ENCODE peak calls at places on chromosomes 2 and 18, in four cellular contexts. One of them, this sample, is unnamed.

GRCh38 chr2:146981921-146982320 is 862.9 kb upstream of the ACVR2A start:
- DNase-seq in A549: no peak
- DNase-seq in prostate gland: no peak
- DNase-seq in uterus: no peak
- DNase-seq in this sample: no peak

GRCh38 chr2:12728221-12728777 is 11.6 kb downstream of the TRIB2 start:
- DNase-seq in A549: no peak
- DNase-seq in prostate gland: no peak
- DNase-seq in uterus: no peak
- DNase-seq in this sample: no peak

GRCh38 chr18:79586436-79587297 is 92.9 kb upstream of the CTDP1 start:
- DNase-seq in prostate gland: no peak
- DNase-seq in uterus: peak
- DNase-seq in A549: no peak
- DNase-seq in this sample: no peak

GRCh38 chr2:112686348-112687217 is 34.2 kb upstream of the NT5DC4 start:
- DNase-seq in uterus: no peak
- DNase-seq in prostate gland: no peak
- DNase-seq in A549: no peak
- DNase-seq in this sample: no peak

GRCh38 chr2:217714268-217714643 is 288.5 kb downstream of the TNS1 start:
- DNase-seq in uterus: no peak
- DNase-seq in A549: no peak
- DNase-seq in prostate gland: no peak
- DNase-seq in this sample: no peak

GRCh38 chr2:100222844-100223243 is 80.5 kb upstream of the AFF3 start:
- DNase-seq in A549: no peak
- DNase-seq in prostate gland: no peak
- DNase-seq in uterus: no peak
- DNase-seq in this sample: no peak

GRCh38 chr2:193461431-193461946 is 1266.8 kb upstream of the TMEFF2 start:
- DNase-seq in prostate gland: no peak
- DNase-seq in uterus: no peak
- DNase-seq in A549: peak
- DNase-seq in this sample: no peak

GRCh38 chr2:139293992-139294548 is 513.9 kb upstream of the NXPH2 start:
- DNase-seq in A549: no peak
- DNase-seq in prostate gland: no peak
- DNase-seq in uterus: no peak
- DNase-seq in this sample: no peak

GRCh38 chr2:96580771-96581170 is 44.2 kb downstream of the ARID5A start:
- DNase-seq in uterus: no peak
- DNase-seq in prostate gland: no peak
- DNase-seq in A549: peak
- DNase-seq in this sample: peak

GRCh38 chr18:22703883-22704626 is 229.1 kb upstream of the RBBP8 start:
- DNase-seq in prostate gland: no peak
- DNase-seq in uterus: no peak
- DNase-seq in A549: peak
- DNase-seq in this sample: peak

GRCh38 chr2:45344502-45344901 is 266.6 kb downstream of the SRBD1 start:
- DNase-seq in prostate gland: no peak
- DNase-seq in A549: no peak
- DNase-seq in uterus: no peak
- DNase-seq in this sample: no peak

GRCh38 chr18:77178559-77178958 is 46.0 kb upstream of the MBP start:
- DNase-seq in prostate gland: no peak
- DNase-seq in A549: no peak
- DNase-seq in uterus: no peak
- DNase-seq in this sample: no peak

GRCh38 chr2:45370367-45370766 is 240.7 kb downstream of the SRBD1 start:
- DNase-seq in prostate gland: no peak
- DNase-seq in A549: no peak
- DNase-seq in uterus: no peak
- DNase-seq in this sample: no peak

GRCh38 chr2:156334496-156335478 is 2.3 kb upstream of the NR4A2 start:
- DNase-seq in uterus: peak
- DNase-seq in A549: peak
- DNase-seq in prostate gland: peak
- DNase-seq in this sample: peak

GRCh38 chr2:68385232-68385906 is 20.3 kb downstream of the PLEK start:
- DNase-seq in prostate gland: no peak
- DNase-seq in uterus: no peak
- DNase-seq in A549: no peak
- DNase-seq in this sample: no peak

GRCh38 chr2:142629193-142629592 is 248.3 kb upstream of the KYNU start:
- DNase-seq in A549: no peak
- DNase-seq in uterus: no peak
- DNase-seq in prostate gland: no peak
- DNase-seq in this sample: no peak

GRCh38 chr2:38876407-38876806 is 631 bp downstream of the MORN2 start:
- DNase-seq in uterus: no peak
- DNase-seq in prostate gland: no peak
- DNase-seq in A549: no peak
- DNase-seq in this sample: no peak

GRCh38 chr18:7579176-7579922 is 12.2 kb downstream of the PTPRM start:
- DNase-seq in A549: no peak
- DNase-seq in prostate gland: no peak
- DNase-seq in uterus: no peak
- DNase-seq in this sample: no peak

GRCh38 chr2:8611246-8611645 is 70.6 kb upstream of the ID2 start:
- DNase-seq in prostate gland: no peak
- DNase-seq in uterus: no peak
- DNase-seq in A549: no peak
- DNase-seq in this sample: no peak

GRCh38 chr2:11417946-11418585 is 47.9 kb downstream of the E2F6 start:
- DNase-seq in prostate gland: no peak
- DNase-seq in A549: peak
- DNase-seq in uterus: no peak
- DNase-seq in this sample: no peak

GRCh38 chr2:69122271-69122670 is 109.3 kb downstream of the ANTXR1 start:
- DNase-seq in prostate gland: no peak
- DNase-seq in uterus: no peak
- DNase-seq in A549: no peak
- DNase-seq in this sample: no peak

GRCh38 chr2:134202361-134202760 is 51.5 kb upstream of the MGAT5 start:
- DNase-seq in uterus: no peak
- DNase-seq in prostate gland: no peak
- DNase-seq in A549: no peak
- DNase-seq in this sample: no peak

GRCh38 chr18:77099501-77100370 is 32.8 kb downstream of the MBP start:
- DNase-seq in A549: no peak
- DNase-seq in uterus: no peak
- DNase-seq in prostate gland: no peak
- DNase-seq in this sample: no peak

GRCh38 chr2:69390001-69390400 is 3.0 kb upstream of the GFPT1 start:
- DNase-seq in uterus: no peak
- DNase-seq in prostate gland: no peak
- DNase-seq in A549: no peak
- DNase-seq in this sample: no peak

GRCh38 chr2:141957827-141958440 is 172.9 kb downstream of the LRP1B start:
- DNase-seq in prostate gland: no peak
- DNase-seq in uterus: no peak
- DNase-seq in A549: no peak
- DNase-seq in this sample: no peak

GRCh38 chr2:120552800-120553471 is 182.7 kb upstream of the GLI2 start:
- DNase-seq in A549: peak
- DNase-seq in uterus: peak
- DNase-seq in prostate gland: peak
- DNase-seq in this sample: peak

DNA sequence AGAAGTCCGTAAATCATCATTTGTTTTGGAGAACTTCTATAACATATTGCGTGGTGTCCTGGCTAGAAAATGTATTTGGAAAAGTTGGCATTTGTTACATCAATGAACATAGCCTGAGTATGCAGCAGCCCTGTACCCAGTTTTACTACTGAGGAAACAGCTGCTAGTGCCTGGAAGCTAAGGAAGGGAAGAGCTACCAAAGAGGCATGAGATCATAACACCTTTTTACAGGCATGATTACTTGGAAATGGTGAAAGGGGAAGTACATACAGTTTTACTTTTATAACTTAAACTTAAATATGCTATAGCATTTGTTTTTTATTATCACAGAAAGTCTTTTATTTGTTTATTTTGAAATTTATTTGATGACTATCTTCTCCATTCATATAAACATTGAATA is 128.4 kb upstream of the MC4R start:
- DNase-seq in A549: no peak
- DNase-seq in uterus: no peak
- DNase-seq in prostate gland: no peak
- DNase-seq in this sample: no peak
- TF ChIP-seq POLR2A in A549: no peak
- TF ChIP-seq POLR2A in uterus: no peak
- TF ChIP-seq POLR2A in prostate gland: no peak
- TF ChIP-seq POLR2A in this sample: no peak

GRCh38 chr2:127702395-127703009 is 1.2 kb downstream of the SFT2D3 start:
- DNase-seq in prostate gland: no peak
- DNase-seq in A549: no peak
- DNase-seq in uterus: no peak
- DNase-seq in this sample: no peak
- TF ChIP-seq POLR2A in prostate gland: no peak
- TF ChIP-seq POLR2A in A549: no peak
- TF ChIP-seq POLR2A in uterus: no peak
- TF ChIP-seq POLR2A in this sample: no peak

GRCh38 chr18:74292541-74292858 is 737 bp upstream of the CYB5A start:
- DNase-seq in prostate gland: no peak
- DNase-seq in uterus: no peak
- DNase-seq in A549: no peak
- DNase-seq in this sample: no peak

GRCh38 chr18:74294526-74294925 is 2.8 kb upstream of the CYB5A start:
- DNase-seq in A549: no peak
- DNase-seq in prostate gland: no peak
- DNase-seq in uterus: peak
- DNase-seq in this sample: no peak

GRCh38 chr18:74290831-74291770 is 662 bp downstream of the CYB5A start:
- DNase-seq in A549: no peak
- DNase-seq in uterus: peak
- DNase-seq in prostate gland: peak
- DNase-seq in this sample: peak

GRCh38 chr18:74289946-74290478 is 1.8 kb downstream of the CYB5A start:
- DNase-seq in prostate gland: no peak
- DNase-seq in uterus: no peak
- DNase-seq in A549: no peak
- DNase-seq in this sample: no peak

GRCh38 chr18:74291771-74292540 is at the start of gene CYB5A:
- DNase-seq in A549: peak
- DNase-seq in prostate gland: peak
- DNase-seq in uterus: peak
- DNase-seq in this sample: peak
- TF ChIP-seq POLR2A in A549: peak
- TF ChIP-seq POLR2A in prostate gland: peak
- TF ChIP-seq POLR2A in uterus: peak
- TF ChIP-seq POLR2A in this sample: no peak

DNA sequence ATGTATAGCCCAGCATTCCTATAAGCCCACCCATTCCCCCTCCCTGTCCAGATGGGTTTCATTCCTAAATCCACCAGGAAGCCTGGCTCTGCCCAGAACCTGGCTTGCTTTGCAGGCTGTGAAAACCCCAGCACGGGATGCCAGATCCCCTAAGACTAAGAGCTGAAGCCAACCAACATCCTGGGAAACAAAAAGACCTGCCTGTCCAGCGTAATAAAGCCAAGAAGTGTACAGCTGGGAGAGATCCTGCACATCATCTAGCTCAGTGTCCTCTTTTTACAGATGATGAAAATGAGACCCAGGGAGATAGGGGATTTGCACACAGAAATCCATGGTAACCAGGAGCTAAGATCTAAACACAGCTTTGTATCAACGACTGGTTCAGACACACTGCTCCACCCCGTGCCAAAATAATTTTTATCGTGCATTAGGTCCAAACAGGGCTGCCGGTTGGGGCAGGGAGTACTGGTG is 3.0 kb downstream of the RND3 start:
- DNase-seq in uterus: no peak
- DNase-seq in A549: no peak
- DNase-seq in prostate gland: no peak
- DNase-seq in this sample: no peak
- TF ChIP-seq POLR2A in uterus: no peak
- TF ChIP-seq POLR2A in A549: no peak
- TF ChIP-seq POLR2A in prostate gland: no peak
- TF ChIP-seq POLR2A in this sample: no peak

GRCh38 chr2:231244382-231245252 is 46.2 kb downstream of the ARMC9 start:
- DNase-seq in A549: no peak
- DNase-seq in prostate gland: no peak
- DNase-seq in uterus: no peak
- DNase-seq in this sample: no peak
- TF ChIP-seq POLR2A in A549: no peak
- TF ChIP-seq POLR2A in prostate gland: no peak
- TF ChIP-seq POLR2A in uterus: no peak
- TF ChIP-seq POLR2A in this sample: no peak

DNA sequence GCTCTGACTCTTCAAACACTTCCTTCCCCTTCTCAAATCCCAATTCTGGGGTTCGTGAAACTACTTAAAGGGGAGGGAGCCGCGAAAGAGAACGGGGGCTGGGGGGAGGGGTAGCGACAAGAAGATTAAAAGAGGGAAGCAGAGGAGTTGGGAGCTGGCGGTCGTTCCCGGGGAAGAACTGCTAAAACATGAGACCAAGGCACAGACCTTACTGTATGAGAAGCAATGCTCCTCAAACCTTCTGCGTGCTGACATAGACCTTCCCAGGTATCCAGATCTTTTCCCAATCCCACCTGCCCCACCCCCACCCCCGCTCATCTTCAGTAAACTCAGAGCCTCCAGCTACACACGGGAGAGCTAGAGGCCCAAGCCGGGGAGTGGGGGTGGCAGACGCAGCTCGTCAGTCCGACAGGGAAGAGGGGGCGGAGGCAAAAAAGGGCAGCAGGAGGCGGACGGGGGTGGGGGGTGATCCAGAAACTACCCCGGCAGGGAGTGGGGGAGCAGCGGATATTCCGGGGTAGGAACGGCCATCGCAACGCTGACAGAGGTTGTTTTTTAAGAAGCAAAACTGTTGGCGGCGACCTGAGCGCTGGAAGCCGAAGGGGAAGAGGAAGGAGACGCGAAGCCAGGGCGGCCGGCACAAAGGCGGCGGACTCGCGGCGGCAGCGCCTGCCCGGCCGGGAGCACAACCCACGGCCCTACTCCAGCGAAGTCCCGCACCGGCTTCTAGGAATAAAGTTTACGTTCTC is 987 bp downstream of the BAZ2B start:
- DNase-seq in uterus: peak
- DNase-seq in A549: peak
- DNase-seq in prostate gland: peak
- DNase-seq in this sample: peak
- TF ChIP-seq POLR2A in uterus: peak
- TF ChIP-seq POLR2A in A549: peak
- TF ChIP-seq POLR2A in prostate gland: peak
- TF ChIP-seq POLR2A in this sample: no peak

DNA sequence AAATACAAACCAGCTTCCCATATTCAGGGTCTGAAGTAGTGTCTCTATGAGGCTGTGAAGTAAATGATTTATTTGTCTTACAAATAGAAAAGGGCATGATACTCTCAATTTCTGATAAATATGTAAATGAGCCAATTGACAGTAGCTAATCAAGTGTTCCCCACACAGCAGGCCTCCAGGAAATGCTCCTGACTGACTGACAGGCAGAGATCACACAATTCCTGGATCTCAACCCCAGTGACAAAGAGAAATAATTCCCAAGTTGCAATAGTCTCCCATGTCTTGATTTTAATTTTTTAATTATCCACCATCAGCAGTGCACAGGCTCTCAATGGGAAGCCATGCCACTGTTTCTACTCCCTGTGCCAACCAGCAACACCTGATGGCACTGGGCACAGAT is 390.4 kb downstream of the SOX11 start:
- DNase-seq in uterus: no peak
- DNase-seq in A549: no peak
- DNase-seq in prostate gland: no peak
- DNase-seq in this sample: no peak
- TF ChIP-seq POLR2A in uterus: no peak
- TF ChIP-seq POLR2A in A549: no peak
- TF ChIP-seq POLR2A in prostate gland: no peak
- TF ChIP-seq POLR2A in this sample: no peak